ENCODE peak calls at places on chromosomes 11 and 22, in five cellular contexts. R, X, G, J and B are unnamed samples.

GRCh38 chr11:61083601-61084147 is 18.6 kb upstream of the CD5 start:
- DNase-seq in G (no peak), R (peak), J (no peak), X (peak), B (no peak)

GRCh38 chr22:31692186-31692886 is 30.3 kb upstream of the PISD start:
- DNase-seq in X (no peak), R (peak), G (no peak), J (no peak), B (peak)

GRCh38 chr11:100827934-100828661 is 141.0 kb downstream of the ARHGAP42 start:
- DNase-seq in R (no peak), J (no peak), X (no peak), G (peak), B (no peak)

GRCh38 chr11:125938418-125938817 is 7.4 kb upstream of the VSIG10L2 start:
- DNase-seq in R (no peak), J (no peak), G (no peak), X (no peak), B (no peak)

GRCh38 chr11:1480555-1481482 is 5.8 kb downstream of the MOB2 start:
- DNase-seq in X (no peak), J (no peak), R (no peak), G (no peak), B (no peak)

GRCh38 chr11:7532395-7532794 is 18.6 kb downstream of the PPFIBP2 start:
- DNase-seq in G (no peak), X (no peak), R (no peak), J (no peak), B (no peak)

GRCh38 chr11:60870276-60870675 is 2.9 kb downstream of the ZP1 start:
- DNase-seq in X (no peak), R (no peak), G (no peak), J (no peak), B (no peak)

GRCh38 chr22:39598017-39598965 is 27.7 kb downstream of the CACNA1I start:
- DNase-seq in R (peak), J (no peak), G (peak), X (peak), B (no peak)

GRCh38 chr11:119641991-119642745 is 86.8 kb downstream of the NECTIN1 start:
- DNase-seq in X (no peak), G (peak), J (no peak), R (no peak), B (peak)

GRCh38 chr11:35618497-35619029 is 303 bp downstream of the FJX1 start:
- DNase-seq in G (no peak), X (peak), J (peak), R (no peak), B (peak)